ENCODE peak calls at places on chromosomes 11 and 22, in six cellular contexts. F, T, Y, V, X and J are unnamed samples.

GRCh38 chr11:29173660-29174062 is 843.2 kb downstream of the KCNA4 start:
- DNase-seq in X (no peak), F (no peak), Y (no peak), T (no peak), V (peak), J (no peak)

GRCh38 chr11:68418671-68419070 is 41.9 kb upstream of the PPP6R3 start:
- DNase-seq in T (no peak), F (no peak), V (no peak), Y (no peak), X (no peak), J (no peak)

GRCh38 chr11:96500440-96500839 is 110.6 kb downstream of the JRKL start:
- DNase-seq in Y (no peak), F (no peak), V (no peak), X (no peak), T (no peak), J (no peak)

GRCh38 chr11:111555255-111555654 is 14.7 kb downstream of the LAYN start:
- DNase-seq in X (no peak), V (peak), F (no peak), T (no peak), Y (no peak), J (no peak)

GRCh38 chr11:6630632-6631291 is 11.5 kb upstream of the TPP1 start:
- DNase-seq in T (no peak), X (no peak), V (no peak), F (no peak), Y (no peak), J (no peak)

GRCh38 chr22:41305646-41306045 is 4.3 kb downstream of the ZC3H7B start:
- DNase-seq in F (no peak), V (peak), T (no peak), Y (no peak), X (no peak), J (no peak)

GRCh38 chr11:115522302-115522701 is 18.1 kb upstream of the CADM1 start:
- DNase-seq in F (no peak), V (no peak), T (no peak), Y (no peak), X (no peak), J (no peak)

GRCh38 chr22:45424241-45424731 is 10.8 kb downstream of the RIBC2 start:
- DNase-seq in X (no peak), V (no peak), F (no peak), Y (no peak), T (no peak), J (peak)

GRCh38 chr11:68338041-68338800 is 25.8 kb downstream of the LRP5 start:
- DNase-seq in Y (no peak), V (peak), T (no peak), F (no peak), X (no peak), J (no peak)

GRCh38 chr22:19765477-19766234 is 5.1 kb downstream of the TBX1 start:
- DNase-seq in F (no peak), T (no peak), Y (no peak), V (peak), X (no peak), J (no peak)

GRCh38 chr11:47498149-47498548 is 49.2 kb upstream of the RAPSN start:
- DNase-seq in X (no peak), T (no peak), Y (no peak), F (no peak), V (no peak), J (no peak)

GRCh38 chr11:94636388-94636787 is 69.2 kb downstream of the PIWIL4 start:
- DNase-seq in F (no peak), X (no peak), V (no peak), T (no peak), Y (no peak), J (no peak)

GRCh38 chr11:106706355-106706754 is 311.9 kb downstream of the GUCY1A2 start:
- DNase-seq in F (no peak), Y (no peak), X (no peak), T (no peak), V (peak), J (no peak)

GRCh38 chr22:29014301-29014700 is 47.3 kb downstream of the C22orf31 start:
- DNase-seq in V (no peak), T (no peak), X (no peak), F (no peak), Y (no peak), J (no peak)

GRCh38 chr22:20536590-20537324 is 29.3 kb downstream of the MED15 start:
- DNase-seq in Y (no peak), F (no peak), T (no peak), V (peak), X (no peak), J (no peak)

GRCh38 chr22:42462016-42462415 is 29.8 kb upstream of the NFAM1 start:
- DNase-seq in Y (no peak), V (no peak), T (no peak), X (no peak), F (no peak), J (no peak)

GRCh38 chr22:31901388-31902137 is 42.8 kb upstream of the YWHAH start:
- DNase-seq in T (no peak), V (no peak), X (no peak), Y (no peak), F (no peak), J (no peak)

GRCh38 chr11:110488446-110488845 is 58.7 kb downstream of the FDX1 start:
- DNase-seq in Y (no peak), V (no peak), X (no peak), F (no peak), T (no peak), J (no peak)

GRCh38 chr11:65915821-65916251 is 3.0 kb downstream of the C11orf68 start:
- DNase-seq in F (no peak), V (peak), X (no peak), T (no peak), Y (no peak), J (peak)

GRCh38 chr11:22371188-22371587 is 33.0 kb downstream of the SLC17A6 start:
- DNase-seq in Y (no peak), X (no peak), T (no peak), V (no peak), F (no peak), J (no peak)

GRCh38 chr11:1793091-1793490 is 29.4 kb upstream of the CTSD start:
- DNase-seq in Y (no peak), T (no peak), X (no peak), F (no peak), V (no peak), J (no peak)